ENCODE peak calls at places on chromosome 7, in six cellular contexts. One of them, this sample, is unnamed.
A peak's percentile ranks its signal among the peaks of the same experiment; 100 is the strongest.

GRCh38 chr7:124779620-124780019 is 14.0 kb upstream of the GPR37 start:
- DNase-seq in T-helper 17 cell: no peak
- DNase-seq in pancreas: no peak
- DNase-seq in LoVo: no peak
- DNase-seq in smooth muscle cell of the brain vasculature: no peak
- DNase-seq in stimulated activated CD4-positive, alpha-beta T cell treated with anti-CD3 and anti-CD28 coated beads, Interleukin-2, amount 100 ng/mL, for 48 hours: no peak
- DNase-seq in this sample: no peak

GRCh38 chr7:70215491-70215890 is 617.2 kb downstream of the AUTS2 start:
- DNase-seq in T-helper 17 cell: no peak
- DNase-seq in pancreas: no peak
- DNase-seq in LoVo: no peak
- DNase-seq in smooth muscle cell of the brain vasculature: no peak
- DNase-seq in stimulated activated CD4-positive, alpha-beta T cell treated with anti-CD3 and anti-CD28 coated beads, Interleukin-2, amount 100 ng/mL, for 48 hours: no peak
- DNase-seq in this sample: no peak

GRCh38 chr7:91310829-91311460 is 46.7 kb downstream of the FZD1 start:
- DNase-seq in T-helper 17 cell: no peak
- DNase-seq in pancreas: no peak
- DNase-seq in LoVo: no peak
- DNase-seq in smooth muscle cell of the brain vasculature: no peak
- DNase-seq in stimulated activated CD4-positive, alpha-beta T cell treated with anti-CD3 and anti-CD28 coated beads, Interleukin-2, amount 100 ng/mL, for 48 hours: no peak
- DNase-seq in this sample: no peak

GRCh38 chr7:52233248-52233647 is 802.2 kb upstream of the POM121L12 start:
- DNase-seq in T-helper 17 cell: no peak
- DNase-seq in pancreas: no peak
- DNase-seq in LoVo: no peak
- DNase-seq in smooth muscle cell of the brain vasculature: no peak
- DNase-seq in stimulated activated CD4-positive, alpha-beta T cell treated with anti-CD3 and anti-CD28 coated beads, Interleukin-2, amount 100 ng/mL, for 48 hours: no peak
- DNase-seq in this sample: no peak

GRCh38 chr7:143305423-143306070 is 10.4 kb upstream of the CLCN1 start:
- DNase-seq in T-helper 17 cell: peak; percentile 52
- DNase-seq in pancreas: peak; percentile 55
- DNase-seq in LoVo: peak; percentile 49
- DNase-seq in smooth muscle cell of the brain vasculature: no peak
- DNase-seq in stimulated activated CD4-positive, alpha-beta T cell treated with anti-CD3 and anti-CD28 coated beads, Interleukin-2, amount 100 ng/mL, for 48 hours: peak; percentile 71
- DNase-seq in this sample: peak; percentile 72

GRCh38 chr7:77339726-77340125 is 76.4 kb downstream of the GSAP start:
- DNase-seq in T-helper 17 cell: no peak
- DNase-seq in pancreas: no peak
- DNase-seq in LoVo: no peak
- DNase-seq in smooth muscle cell of the brain vasculature: no peak
- DNase-seq in stimulated activated CD4-positive, alpha-beta T cell treated with anti-CD3 and anti-CD28 coated beads, Interleukin-2, amount 100 ng/mL, for 48 hours: no peak
- DNase-seq in this sample: no peak

GRCh38 chr7:83957333-83957732 is 237.3 kb downstream of the SEMA3A start:
- DNase-seq in T-helper 17 cell: no peak
- DNase-seq in pancreas: no peak
- DNase-seq in LoVo: no peak
- DNase-seq in smooth muscle cell of the brain vasculature: peak; percentile 17
- DNase-seq in stimulated activated CD4-positive, alpha-beta T cell treated with anti-CD3 and anti-CD28 coated beads, Interleukin-2, amount 100 ng/mL, for 48 hours: no peak
- DNase-seq in this sample: no peak

GRCh38 chr7:32091608-32092210 is 21.5 kb upstream of the PDE1C start:
- DNase-seq in T-helper 17 cell: no peak
- DNase-seq in pancreas: no peak
- DNase-seq in LoVo: no peak
- DNase-seq in smooth muscle cell of the brain vasculature: no peak
- DNase-seq in stimulated activated CD4-positive, alpha-beta T cell treated with anti-CD3 and anti-CD28 coated beads, Interleukin-2, amount 100 ng/mL, for 48 hours: no peak
- DNase-seq in this sample: no peak

GRCh38 chr7:14197280-14197679 is 207.8 kb upstream of the ETV1 start:
- DNase-seq in T-helper 17 cell: no peak
- DNase-seq in pancreas: no peak
- DNase-seq in LoVo: no peak
- DNase-seq in smooth muscle cell of the brain vasculature: peak; percentile 59
- DNase-seq in stimulated activated CD4-positive, alpha-beta T cell treated with anti-CD3 and anti-CD28 coated beads, Interleukin-2, amount 100 ng/mL, for 48 hours: no peak
- DNase-seq in this sample: no peak

GRCh38 chr7:134368851-134369533 is 52.3 kb upstream of the SLC35B4 start:
- DNase-seq in T-helper 17 cell: no peak
- DNase-seq in pancreas: peak; percentile 65
- DNase-seq in LoVo: peak; percentile 63
- DNase-seq in smooth muscle cell of the brain vasculature: no peak
- DNase-seq in stimulated activated CD4-positive, alpha-beta T cell treated with anti-CD3 and anti-CD28 coated beads, Interleukin-2, amount 100 ng/mL, for 48 hours: no peak
- DNase-seq in this sample: no peak

GRCh38 chr7:52323202-52323746 is 712.2 kb upstream of the POM121L12 start:
- DNase-seq in T-helper 17 cell: no peak
- DNase-seq in pancreas: no peak
- DNase-seq in LoVo: no peak
- DNase-seq in smooth muscle cell of the brain vasculature: no peak
- DNase-seq in stimulated activated CD4-positive, alpha-beta T cell treated with anti-CD3 and anti-CD28 coated beads, Interleukin-2, amount 100 ng/mL, for 48 hours: no peak
- DNase-seq in this sample: no peak

GRCh38 chr7:7136423-7136822 is 45.9 kb upstream of the C1GALT1 start:
- DNase-seq in T-helper 17 cell: no peak
- DNase-seq in pancreas: no peak
- DNase-seq in LoVo: no peak
- DNase-seq in smooth muscle cell of the brain vasculature: no peak
- DNase-seq in stimulated activated CD4-positive, alpha-beta T cell treated with anti-CD3 and anti-CD28 coated beads, Interleukin-2, amount 100 ng/mL, for 48 hours: no peak
- DNase-seq in this sample: no peak

GRCh38 chr7:123216825-123217224 is 17.1 kb upstream of the SLC13A1 start:
- DNase-seq in T-helper 17 cell: no peak
- DNase-seq in pancreas: no peak
- DNase-seq in LoVo: no peak
- DNase-seq in smooth muscle cell of the brain vasculature: no peak
- DNase-seq in stimulated activated CD4-positive, alpha-beta T cell treated with anti-CD3 and anti-CD28 coated beads, Interleukin-2, amount 100 ng/mL, for 48 hours: no peak
- DNase-seq in this sample: no peak

GRCh38 chr7:77329466-77330168 is 86.5 kb downstream of the GSAP start:
- DNase-seq in T-helper 17 cell: no peak
- DNase-seq in pancreas: no peak
- DNase-seq in LoVo: no peak
- DNase-seq in smooth muscle cell of the brain vasculature: no peak
- DNase-seq in stimulated activated CD4-positive, alpha-beta T cell treated with anti-CD3 and anti-CD28 coated beads, Interleukin-2, amount 100 ng/mL, for 48 hours: no peak
- DNase-seq in this sample: no peak

GRCh38 chr7:27168265-27168947 is 3.1 kb upstream of the HOXA9 start:
- DNase-seq in T-helper 17 cell: no peak
- DNase-seq in pancreas: no peak
- DNase-seq in LoVo: peak; percentile 79
- DNase-seq in smooth muscle cell of the brain vasculature: no peak
- DNase-seq in stimulated activated CD4-positive, alpha-beta T cell treated with anti-CD3 and anti-CD28 coated beads, Interleukin-2, amount 100 ng/mL, for 48 hours: no peak
- DNase-seq in this sample: no peak

GRCh38 chr7:103765891-103766290 is 223.6 kb downstream of the RELN start:
- DNase-seq in T-helper 17 cell: no peak
- DNase-seq in pancreas: no peak
- DNase-seq in LoVo: no peak
- DNase-seq in smooth muscle cell of the brain vasculature: no peak
- DNase-seq in stimulated activated CD4-positive, alpha-beta T cell treated with anti-CD3 and anti-CD28 coated beads, Interleukin-2, amount 100 ng/mL, for 48 hours: no peak
- DNase-seq in this sample: no peak

GRCh38 chr7:83751217-83751616 is 102.3 kb upstream of the SEMA3E start:
- DNase-seq in T-helper 17 cell: no peak
- DNase-seq in pancreas: no peak
- DNase-seq in LoVo: no peak
- DNase-seq in smooth muscle cell of the brain vasculature: peak; percentile 69
- DNase-seq in stimulated activated CD4-positive, alpha-beta T cell treated with anti-CD3 and anti-CD28 coated beads, Interleukin-2, amount 100 ng/mL, for 48 hours: no peak
- DNase-seq in this sample: no peak

GRCh38 chr7:50531401-50531906 is 33.8 kb downstream of the DDC start:
- DNase-seq in T-helper 17 cell: no peak
- DNase-seq in pancreas: peak; percentile 44
- DNase-seq in LoVo: peak; percentile 83
- DNase-seq in smooth muscle cell of the brain vasculature: no peak
- DNase-seq in stimulated activated CD4-positive, alpha-beta T cell treated with anti-CD3 and anti-CD28 coated beads, Interleukin-2, amount 100 ng/mL, for 48 hours: peak; percentile 23
- DNase-seq in this sample: no peak

GRCh38 chr7:33719059-33719581 is 186.2 kb upstream of the BMPER start:
- DNase-seq in T-helper 17 cell: no peak
- DNase-seq in pancreas: no peak
- DNase-seq in LoVo: no peak
- DNase-seq in smooth muscle cell of the brain vasculature: no peak
- DNase-seq in stimulated activated CD4-positive, alpha-beta T cell treated with anti-CD3 and anti-CD28 coated beads, Interleukin-2, amount 100 ng/mL, for 48 hours: no peak
- DNase-seq in this sample: no peak

GRCh38 chr7:99557940-99558305 is 519 bp upstream of the ZNF655 start:
- DNase-seq in T-helper 17 cell: no peak
- DNase-seq in pancreas: no peak
- DNase-seq in LoVo: no peak
- DNase-seq in smooth muscle cell of the brain vasculature: no peak
- DNase-seq in stimulated activated CD4-positive, alpha-beta T cell treated with anti-CD3 and anti-CD28 coated beads, Interleukin-2, amount 100 ng/mL, for 48 hours: no peak
- DNase-seq in this sample: no peak

This sample was measured in upper lobe of left lung.